ENCODE peak calls at places on chromosomes 6 and 20, in seven cellular contexts. X is SW 1271; N is NCI-H460; U is activated T-cell treated with anti-CD3 and anti-CD28 coated beads, Interleukin-2, amount 50 U/mL, for 72 hours; Q is WTC11; R is HT1080; O is activated CD4-positive, CD25-positive, alpha-beta regulatory T cell. W is an unnamed sample.

GRCh38 chr6:157516319-157517026 is 135.5 kb downstream of the ZDHHC14 start:
- DNase-seq in U (no peak), O (no peak), X (no peak), Q (no peak), R (no peak), N (no peak), W (no peak)

GRCh38 chr20:48026981-48027592 is 241.8 kb upstream of the SULF2 start:
- DNase-seq in Q (no peak), O (no peak), U (no peak), R (no peak), N (no peak), X (no peak), W (no peak)

GRCh38 chr20:19693508-19693907 is 64.5 kb upstream of the RIN2 start:
- DNase-seq in X (no peak), Q (no peak), O (no peak), U (no peak), N (no peak), R (no peak), W (no peak)

GRCh38 chr6:25105070-25105925 is 169.5 kb upstream of the RIPOR2 start:
- DNase-seq in R (no peak), Q (no peak), O (no peak), U (no peak), N (no peak), X (no peak), W (no peak)

GRCh38 chr20:21808863-21809664 is 103.6 kb downstream of the PAX1 start:
- DNase-seq in O (no peak), Q (peak), R (peak), N (no peak), U (peak), X (no peak), W (peak)

GRCh38 chr6:27894839-27895762 is 17.1 kb downstream of the OR2B2 start:
- DNase-seq in O (peak), U (peak), N (peak), X (peak), Q (no peak), R (peak), W (peak)

GRCh38 chr6:71277926-71278594 is 10.6 kb upstream of the OGFRL1 start:
- DNase-seq in R (no peak), U (no peak), O (no peak), X (no peak), Q (no peak), N (no peak), W (no peak)

GRCh38 chr6:388202-388903 is 3.2 kb upstream of the IRF4 start:
- DNase-seq in Q (no peak), U (no peak), O (no peak), R (no peak), N (no peak), X (no peak), W (no peak)

GRCh38 chr6:15481414-15481813 is 181.4 kb downstream of the DTNBP1 start:
- DNase-seq in N (no peak), R (no peak), Q (no peak), X (no peak), U (no peak), O (no peak), W (no peak)

GRCh38 chr20:43799150-43799711 is 72.4 kb upstream of the GTSF1L start:
- DNase-seq in N (no peak), U (no peak), O (no peak), R (peak), X (no peak), Q (no peak), W (no peak)

GRCh38 chr6:1473166-1473565 is 83.8 kb downstream of the FOXF2 start:
- DNase-seq in R (no peak), N (no peak), Q (no peak), X (no peak), U (no peak), O (no peak), W (no peak)

GRCh38 chr20:47382746-47383145 is 26.2 kb upstream of the ZMYND8 start:
- DNase-seq in X (no peak), R (no peak), N (no peak), Q (no peak), O (no peak), U (no peak), W (no peak)

GRCh38 chr6:85008311-85009015 is 244.1 kb upstream of the TBX18 start:
- DNase-seq in X (no peak), O (no peak), R (peak), N (no peak), U (no peak), Q (no peak), W (no peak)

GRCh38 chr6:99905209-99906106 is 88.6 kb downstream of the MCHR2 start:
- DNase-seq in U (no peak), X (peak), N (peak), Q (no peak), R (peak), O (no peak), W (peak)